ENCODE peak calls at places on chromosomes 6 and 20, in eight cellular contexts. M is endodermal cell; S is brain microvascular endothelial cell; H is lower lobe of right lung; P is hepatocyte; X is H1; Y is CD8-positive, alpha-beta T cell; N is heart left ventricle. T is an unnamed sample.

GRCh38 chr6:163329991-163330390 is 84.5 kb upstream of the QKI start:
- DNase-seq in P (no peak), N (no peak), H (no peak), Y (no peak), X (no peak), M (peak; percentile 70), S (no peak), T (no peak)

GRCh38 chr6:169828176-169828575 is 76.8 kb downstream of the ERMARD start:
- DNase-seq in M (peak; percentile 30), S (no peak), P (no peak), X (peak; percentile 36), H (no peak), Y (no peak), N (no peak), T (no peak)

GRCh38 chr6:24740861-24741260 is 21.9 kb upstream of the C6orf62 start:
- DNase-seq in N (no peak), H (no peak), Y (no peak), M (no peak), X (no peak), S (peak; percentile 71), P (no peak), T (no peak)

GRCh38 chr6:33886673-33887144 is 82.9 kb upstream of the MLN start:
- DNase-seq in H (no peak), X (no peak), P (peak; percentile 69), S (no peak), Y (no peak), N (peak; percentile 68), M (no peak), T (peak; percentile 58)

GRCh38 chr6:4271761-4272505 is 136.6 kb upstream of the ECI2 start:
- DNase-seq in H (no peak), Y (no peak), P (no peak), X (no peak), N (no peak), M (peak; percentile 22), S (no peak), T (no peak)

GRCh38 chr20:50980071-50980681 is 21.6 kb downstream of the MOCS3 start:
- DNase-seq in H (no peak), N (no peak), X (no peak), S (peak; percentile 99), M (no peak), Y (no peak), P (peak; percentile 70), T (peak; percentile 99)

GRCh38 chr6:33949111-33949510 is 145.3 kb upstream of the MLN start:
- DNase-seq in N (no peak), S (no peak), X (no peak), Y (no peak), P (no peak), H (no peak), M (no peak), T (no peak)

GRCh38 chr20:4819901-4820300 is 98.2 kb downstream of the PRND start:
- DNase-seq in N (no peak), M (peak; percentile 20), X (no peak), H (no peak), Y (no peak), S (no peak), P (no peak), T (no peak)

GRCh38 chr6:64293298-64293697 is 657.7 kb downstream of the PHF3 start:
- DNase-seq in N (no peak), X (no peak), Y (no peak), H (no peak), P (no peak), S (no peak), M (no peak), T (peak; percentile 49)

GRCh38 chr6:101887532-101887931 is 494.0 kb downstream of the GRIK2 start:
- DNase-seq in H (no peak), N (no peak), X (no peak), M (no peak), S (no peak), P (no peak), Y (no peak), T (no peak)

GRCh38 chr20:58452667-58453255 is 62.4 kb downstream of the APCDD1L start:
- DNase-seq in N (no peak), H (no peak), Y (no peak), M (peak; percentile 70), P (no peak), S (no peak), X (no peak), T (no peak)

GRCh38 chr20:59013959-59014608 is 5.1 kb upstream of the TUBB1 start:
- DNase-seq in M (no peak), X (peak; percentile 27), P (no peak), N (no peak), S (no peak), H (no peak), Y (no peak), T (no peak)

GRCh38 chr6:110608151-110608550 is 131.7 kb upstream of the SLC22A16 start:
- DNase-seq in M (no peak), X (no peak), Y (no peak), P (no peak), S (no peak), H (no peak), N (no peak), T (no peak)

GRCh38 chr6:39841291-39841690 is 49.1 kb downstream of the DAAM2 start:
- DNase-seq in N (no peak), P (no peak), M (no peak), X (no peak), S (no peak), H (no peak), Y (no peak), T (no peak)

GRCh38 chr6:109121411-109121810 is 26.1 kb downstream of the CEP57L1 start:
- DNase-seq in M (no peak), Y (no peak), N (no peak), S (no peak), P (no peak), H (no peak), X (no peak), T (no peak)

GRCh38 chr6:136548582-136549330 is 1.5 kb downstream of the MAP7 start:
- DNase-seq in M (no peak), P (no peak), N (no peak), H (no peak), Y (no peak), X (no peak), S (no peak), T (no peak)

GRCh38 chr6:53578371-53578770 is 33.5 kb upstream of the GCLC start:
- DNase-seq in M (no peak), H (no peak), P (no peak), X (no peak), S (no peak), N (no peak), Y (no peak), T (no peak)

GRCh38 chr20:62952373-62953166 is at the start of gene SLC17A9:
- DNase-seq in M (peak; percentile 92), H (peak; percentile 92), N (peak; percentile 59), S (peak; percentile 18), X (peak; percentile 84), Y (no peak), P (peak; percentile 91), T (no peak)

DNA sequence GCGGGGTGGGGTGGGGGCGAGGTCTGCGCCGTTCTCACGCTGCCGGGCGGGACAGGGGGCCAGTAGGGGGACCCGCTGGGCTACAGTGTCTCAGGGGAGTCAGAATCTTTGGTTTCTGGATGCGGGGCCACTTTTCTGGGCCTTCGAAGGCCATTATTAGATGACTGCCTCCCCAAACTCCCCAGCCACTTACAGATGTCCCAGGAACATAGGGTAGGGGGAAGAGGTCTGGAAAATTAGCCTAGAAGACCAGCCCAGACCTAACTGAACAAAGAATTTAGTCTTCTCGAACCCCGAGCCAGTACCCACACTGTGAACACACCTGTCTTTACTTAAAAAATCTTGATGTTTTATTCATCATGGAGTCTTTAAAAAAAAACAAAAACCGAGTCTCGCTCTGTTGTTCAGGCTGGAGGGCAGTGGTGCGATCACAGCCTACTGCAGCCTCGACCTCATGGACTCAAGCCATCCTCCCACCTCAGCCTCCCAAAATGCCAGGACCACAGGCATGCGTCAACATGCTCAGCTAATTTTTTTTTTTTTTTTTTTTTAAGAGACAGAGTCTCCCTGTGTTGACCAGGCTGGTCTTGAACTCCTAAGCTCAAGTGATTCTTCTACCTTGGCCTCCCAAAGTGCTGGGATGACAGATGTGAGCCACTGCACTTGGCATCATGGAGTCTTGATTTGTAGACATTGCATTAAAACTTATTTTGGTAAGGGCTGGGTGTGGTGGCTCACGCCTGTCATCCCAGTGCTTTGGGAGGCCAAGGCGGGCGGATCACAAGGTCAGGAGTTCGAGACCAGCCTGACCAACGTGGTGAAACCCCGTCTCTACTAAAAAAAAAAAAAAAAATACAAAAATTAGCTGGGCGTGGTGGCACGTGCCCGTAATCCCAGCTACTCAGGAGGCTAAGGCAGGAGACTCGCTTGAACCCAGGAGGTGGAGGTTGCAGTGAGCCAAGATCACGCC is 3.3 kb upstream of the SLC29A1 start:
- DNase-seq in N (no peak), Y (no peak), M (no peak), P (no peak), X (no peak), S (no peak), H (no peak), T (no peak)
- TF ChIP-seq CTCF in N (no peak), Y (no peak), M (peak; percentile 37), P (peak; percentile 4), X (no peak), S (no peak), H (no peak), T (no peak)

GRCh38 chr20:37564016-37564387 is 36.3 kb upstream of the BLCAP start:
- DNase-seq in P (no peak), X (no peak), M (no peak), N (no peak), S (no peak), Y (no peak), H (no peak), T (no peak)

GRCh38 chr20:37566590-37567330 is 39.1 kb upstream of the BLCAP start:
- DNase-seq in S (no peak), Y (no peak), P (no peak), M (no peak), H (no peak), X (no peak), N (no peak), T (no peak)

GRCh38 chr20:37567331-37567665 is 39.6 kb upstream of the BLCAP start:
- DNase-seq in H (no peak), Y (no peak), N (no peak), X (no peak), M (no peak), S (no peak), P (no peak), T (no peak)

GRCh38 chr20:37564388-37565133 is 36.9 kb upstream of the BLCAP start:
- DNase-seq in N (peak; percentile 29), X (peak; percentile 93), P (peak; percentile 76), H (peak; percentile 56), Y (no peak), M (peak; percentile 91), S (peak; percentile 3), T (no peak)

GRCh38 chr20:37565134-37565811 is 37.6 kb upstream of the BLCAP start:
- DNase-seq in H (no peak), Y (no peak), N (no peak), P (no peak), X (no peak), S (no peak), M (no peak), T (no peak)
- H3K27ac ChIP-seq in H (no peak overlapping the region), Y (no peak overlapping the region), N (no peak overlapping the region), P (no peak overlapping the region), X (no peak overlapping the region), S (no peak overlapping the region), M (no peak overlapping the region), T (no peak overlapping the region)

GRCh38 chr6:159842035-159842434 is 42.0 kb downstream of the PNLDC1 start:
- DNase-seq in H (no peak), P (no peak), X (no peak), Y (no peak), S (no peak), M (no peak), N (no peak), T (no peak)
- TF ChIP-seq CTCF in H (peak; percentile 13), P (no peak), X (no peak), Y (no peak), S (peak; percentile 54), M (peak; percentile 72), N (no peak), T (no peak)

GRCh38 chr6:166751051-166751595 is 124.1 kb upstream of the RPS6KA2 start:
- DNase-seq in H (no peak), M (peak; percentile 81), S (peak; percentile 6), Y (no peak), X (no peak), N (no peak), P (no peak), T (no peak)
- H3K27ac ChIP-seq in H (no peak overlapping the region), M (no peak overlapping the region), S (no peak overlapping the region), Y (no peak overlapping the region), X (no peak overlapping the region), N (no peak overlapping the region), P (no peak overlapping the region), T (no peak overlapping the region)

T was measured in foreskin keratinocyte.